ENCODE peak calls at places on chromosome 20, in eight cellular contexts. One of them, this sample, is unnamed.

GRCh38 chr20:62323980-62324906 is 21.4 kb downstream of the ADRM1 start:
- DNase-seq in psoas muscle: peak; percentile 9
- DNase-seq in SK-MEL-5: no peak
- DNase-seq in heart left ventricle: peak; percentile 61
- DNase-seq in IMR-90: no peak
- DNase-seq in HCT116: no peak
- DNase-seq in stimulated activated CD4-positive, alpha-beta T cell treated with anti-CD3 and anti-CD28 coated beads, Interleukin-2, amount 100 ng/mL, for 24 hours: no peak
- DNase-seq in GM23248: no peak
- DNase-seq in this sample: no peak

GRCh38 chr20:57772349-57772964 is 62.6 kb upstream of the PMEPA1 start:
- DNase-seq in stimulated activated CD4-positive, alpha-beta T cell treated with anti-CD3 and anti-CD28 coated beads, Interleukin-2, amount 100 ng/mL, for 24 hours: peak; percentile 19
- DNase-seq in HCT116: no peak
- DNase-seq in GM23248: peak; percentile 83
- DNase-seq in SK-MEL-5: peak; percentile 78
- DNase-seq in IMR-90: peak; percentile 64
- DNase-seq in psoas muscle: no peak
- DNase-seq in heart left ventricle: no peak
- DNase-seq in this sample: no peak

GRCh38 chr20:9617940-9618339 is 103.5 kb downstream of the LAMP5 start:
- DNase-seq in SK-MEL-5: peak; percentile 76
- DNase-seq in stimulated activated CD4-positive, alpha-beta T cell treated with anti-CD3 and anti-CD28 coated beads, Interleukin-2, amount 100 ng/mL, for 24 hours: no peak
- DNase-seq in psoas muscle: no peak
- DNase-seq in IMR-90: peak; percentile 22
- DNase-seq in GM23248: peak; percentile 43
- DNase-seq in HCT116: peak; percentile 61
- DNase-seq in heart left ventricle: no peak
- DNase-seq in this sample: no peak

GRCh38 chr20:54995021-54995420 is 519.6 kb downstream of the DOK5 start:
- DNase-seq in heart left ventricle: no peak
- DNase-seq in stimulated activated CD4-positive, alpha-beta T cell treated with anti-CD3 and anti-CD28 coated beads, Interleukin-2, amount 100 ng/mL, for 24 hours: no peak
- DNase-seq in IMR-90: no peak
- DNase-seq in SK-MEL-5: no peak
- DNase-seq in GM23248: no peak
- DNase-seq in psoas muscle: no peak
- DNase-seq in HCT116: no peak
- DNase-seq in this sample: no peak

GRCh38 chr20:2922957-2923356 is 49.7 kb downstream of the PTPRA start:
- DNase-seq in stimulated activated CD4-positive, alpha-beta T cell treated with anti-CD3 and anti-CD28 coated beads, Interleukin-2, amount 100 ng/mL, for 24 hours: no peak
- DNase-seq in IMR-90: no peak
- DNase-seq in SK-MEL-5: no peak
- DNase-seq in psoas muscle: no peak
- DNase-seq in HCT116: no peak
- DNase-seq in GM23248: no peak
- DNase-seq in heart left ventricle: no peak
- DNase-seq in this sample: no peak

GRCh38 chr20:22620342-22620741 is 36.0 kb upstream of the FOXA2 start:
- DNase-seq in SK-MEL-5: no peak
- DNase-seq in stimulated activated CD4-positive, alpha-beta T cell treated with anti-CD3 and anti-CD28 coated beads, Interleukin-2, amount 100 ng/mL, for 24 hours: no peak
- DNase-seq in GM23248: no peak
- DNase-seq in heart left ventricle: no peak
- DNase-seq in psoas muscle: no peak
- DNase-seq in IMR-90: no peak
- DNase-seq in HCT116: no peak
- DNase-seq in this sample: no peak

GRCh38 chr20:24004470-24004869 is 15.9 kb upstream of the GGTLC1 start:
- DNase-seq in HCT116: no peak
- DNase-seq in SK-MEL-5: no peak
- DNase-seq in heart left ventricle: no peak
- DNase-seq in stimulated activated CD4-positive, alpha-beta T cell treated with anti-CD3 and anti-CD28 coated beads, Interleukin-2, amount 100 ng/mL, for 24 hours: no peak
- DNase-seq in IMR-90: no peak
- DNase-seq in psoas muscle: no peak
- DNase-seq in GM23248: no peak
- DNase-seq in this sample: no peak

GRCh38 chr20:1130849-1131248 is 12.4 kb downstream of the PSMF1 start:
- DNase-seq in GM23248: no peak
- DNase-seq in heart left ventricle: peak; percentile 74
- DNase-seq in SK-MEL-5: no peak
- DNase-seq in IMR-90: no peak
- DNase-seq in stimulated activated CD4-positive, alpha-beta T cell treated with anti-CD3 and anti-CD28 coated beads, Interleukin-2, amount 100 ng/mL, for 24 hours: no peak
- DNase-seq in psoas muscle: peak; percentile 38
- DNase-seq in HCT116: no peak
- DNase-seq in this sample: peak; percentile 43

GRCh38 chr20:53021934-53022333 is 49.8 kb downstream of the TSHZ2 start:
- DNase-seq in SK-MEL-5: no peak
- DNase-seq in HCT116: no peak
- DNase-seq in IMR-90: no peak
- DNase-seq in stimulated activated CD4-positive, alpha-beta T cell treated with anti-CD3 and anti-CD28 coated beads, Interleukin-2, amount 100 ng/mL, for 24 hours: no peak
- DNase-seq in heart left ventricle: no peak
- DNase-seq in psoas muscle: no peak
- DNase-seq in GM23248: peak; percentile 70
- DNase-seq in this sample: no peak

GRCh38 chr20:63754008-63754407 is 14.4 kb downstream of the SLC2A4RG start:
- DNase-seq in stimulated activated CD4-positive, alpha-beta T cell treated with anti-CD3 and anti-CD28 coated beads, Interleukin-2, amount 100 ng/mL, for 24 hours: no peak
- DNase-seq in psoas muscle: no peak
- DNase-seq in GM23248: no peak
- DNase-seq in IMR-90: no peak
- DNase-seq in heart left ventricle: peak; percentile 55
- DNase-seq in HCT116: no peak
- DNase-seq in SK-MEL-5: no peak
- DNase-seq in this sample: no peak

GRCh38 chr20:34211591-34211990 is 29.6 kb upstream of the ASIP start:
- DNase-seq in psoas muscle: no peak
- DNase-seq in heart left ventricle: no peak
- DNase-seq in SK-MEL-5: no peak
- DNase-seq in stimulated activated CD4-positive, alpha-beta T cell treated with anti-CD3 and anti-CD28 coated beads, Interleukin-2, amount 100 ng/mL, for 24 hours: no peak
- DNase-seq in GM23248: no peak
- DNase-seq in HCT116: no peak
- DNase-seq in IMR-90: no peak
- DNase-seq in this sample: no peak

GRCh38 chr20:63409066-63409833 is 48.1 kb upstream of the CHRNA4 start:
- DNase-seq in GM23248: no peak
- DNase-seq in SK-MEL-5: no peak
- DNase-seq in heart left ventricle: no peak
- DNase-seq in stimulated activated CD4-positive, alpha-beta T cell treated with anti-CD3 and anti-CD28 coated beads, Interleukin-2, amount 100 ng/mL, for 24 hours: no peak
- DNase-seq in HCT116: peak; percentile 62
- DNase-seq in IMR-90: no peak
- DNase-seq in psoas muscle: no peak
- DNase-seq in this sample: no peak

GRCh38 chr20:10985536-10985935 is 311.7 kb upstream of the JAG1 start:
- DNase-seq in psoas muscle: no peak
- DNase-seq in HCT116: no peak
- DNase-seq in IMR-90: peak; percentile 76
- DNase-seq in heart left ventricle: no peak
- DNase-seq in GM23248: peak; percentile 69
- DNase-seq in stimulated activated CD4-positive, alpha-beta T cell treated with anti-CD3 and anti-CD28 coated beads, Interleukin-2, amount 100 ng/mL, for 24 hours: no peak
- DNase-seq in SK-MEL-5: peak; percentile 92
- DNase-seq in this sample: no peak

GRCh38 chr20:17646901-17647301 is 35.1 kb downstream of the RRBP1 start:
- DNase-seq in SK-MEL-5: no peak
- DNase-seq in psoas muscle: no peak
- DNase-seq in heart left ventricle: peak; percentile 14
- DNase-seq in HCT116: no peak
- DNase-seq in IMR-90: no peak
- DNase-seq in GM23248: no peak
- DNase-seq in stimulated activated CD4-positive, alpha-beta T cell treated with anti-CD3 and anti-CD28 coated beads, Interleukin-2, amount 100 ng/mL, for 24 hours: no peak
- DNase-seq in this sample: no peak

GRCh38 chr20:25283221-25283951 is 35.5 kb downstream of the PYGB start:
- DNase-seq in heart left ventricle: peak; percentile 56
- DNase-seq in HCT116: no peak
- DNase-seq in stimulated activated CD4-positive, alpha-beta T cell treated with anti-CD3 and anti-CD28 coated beads, Interleukin-2, amount 100 ng/mL, for 24 hours: no peak
- DNase-seq in IMR-90: no peak
- DNase-seq in psoas muscle: no peak
- DNase-seq in GM23248: no peak
- DNase-seq in SK-MEL-5: no peak
- DNase-seq in this sample: no peak

GRCh38 chr20:10716855-10717254 is 43.1 kb upstream of the JAG1 start:
- DNase-seq in psoas muscle: no peak
- DNase-seq in GM23248: no peak
- DNase-seq in HCT116: no peak
- DNase-seq in heart left ventricle: no peak
- DNase-seq in SK-MEL-5: peak; percentile 13
- DNase-seq in IMR-90: peak; percentile 48
- DNase-seq in stimulated activated CD4-positive, alpha-beta T cell treated with anti-CD3 and anti-CD28 coated beads, Interleukin-2, amount 100 ng/mL, for 24 hours: no peak
- DNase-seq in this sample: no peak

GRCh38 chr20:8860011-8860495 is 208.8 kb upstream of the PLCB4 start:
- DNase-seq in heart left ventricle: no peak
- DNase-seq in HCT116: no peak
- DNase-seq in IMR-90: peak; percentile 98
- DNase-seq in psoas muscle: no peak
- DNase-seq in stimulated activated CD4-positive, alpha-beta T cell treated with anti-CD3 and anti-CD28 coated beads, Interleukin-2, amount 100 ng/mL, for 24 hours: no peak
- DNase-seq in SK-MEL-5: peak; percentile 9
- DNase-seq in GM23248: peak; percentile 83
- DNase-seq in this sample: no peak

GRCh38 chr20:58639182-58640146 is 11.6 kb upstream of the STX16 start:
- DNase-seq in SK-MEL-5: no peak
- DNase-seq in stimulated activated CD4-positive, alpha-beta T cell treated with anti-CD3 and anti-CD28 coated beads, Interleukin-2, amount 100 ng/mL, for 24 hours: no peak
- DNase-seq in psoas muscle: no peak
- DNase-seq in heart left ventricle: no peak
- DNase-seq in IMR-90: no peak
- DNase-seq in GM23248: no peak
- DNase-seq in HCT116: no peak
- DNase-seq in this sample: no peak

GRCh38 chr20:3753098-3753497 is 14.5 kb downstream of the ADISSP start:
- DNase-seq in psoas muscle: no peak
- DNase-seq in GM23248: peak; percentile 79
- DNase-seq in stimulated activated CD4-positive, alpha-beta T cell treated with anti-CD3 and anti-CD28 coated beads, Interleukin-2, amount 100 ng/mL, for 24 hours: peak; percentile 61
- DNase-seq in SK-MEL-5: peak; percentile 84
- DNase-seq in HCT116: peak; percentile 38
- DNase-seq in heart left ventricle: no peak
- DNase-seq in IMR-90: peak; percentile 73
- DNase-seq in this sample: peak; percentile 74

GRCh38 chr20:40776702-40777457 is 87.8 kb upstream of the MAFB start:
- DNase-seq in psoas muscle: peak; percentile 23
- DNase-seq in HCT116: no peak
- DNase-seq in IMR-90: no peak
- DNase-seq in heart left ventricle: peak; percentile 68
- DNase-seq in GM23248: no peak
- DNase-seq in SK-MEL-5: no peak
- DNase-seq in stimulated activated CD4-positive, alpha-beta T cell treated with anti-CD3 and anti-CD28 coated beads, Interleukin-2, amount 100 ng/mL, for 24 hours: no peak
- DNase-seq in this sample: no peak

GRCh38 chr20:17825251-17825691 is 125.5 kb downstream of the BANF2 start:
- DNase-seq in heart left ventricle: no peak
- DNase-seq in HCT116: no peak
- DNase-seq in IMR-90: no peak
- DNase-seq in psoas muscle: no peak
- DNase-seq in GM23248: no peak
- DNase-seq in SK-MEL-5: no peak
- DNase-seq in stimulated activated CD4-positive, alpha-beta T cell treated with anti-CD3 and anti-CD28 coated beads, Interleukin-2, amount 100 ng/mL, for 24 hours: no peak
- DNase-seq in this sample: peak; percentile 26

GRCh38 chr20:24027229-24027628 is 38.6 kb upstream of the GGTLC1 start:
- DNase-seq in GM23248: peak; percentile 4
- DNase-seq in stimulated activated CD4-positive, alpha-beta T cell treated with anti-CD3 and anti-CD28 coated beads, Interleukin-2, amount 100 ng/mL, for 24 hours: peak; percentile 63
- DNase-seq in HCT116: no peak
- DNase-seq in heart left ventricle: peak; percentile 76
- DNase-seq in IMR-90: no peak
- DNase-seq in SK-MEL-5: peak; percentile 60
- DNase-seq in psoas muscle: peak; percentile 52
- DNase-seq in this sample: peak; percentile 15

GRCh38 chr20:41567615-41568014 is 50.6 kb downstream of the CHD6 start:
- DNase-seq in psoas muscle: no peak
- DNase-seq in HCT116: no peak
- DNase-seq in IMR-90: no peak
- DNase-seq in stimulated activated CD4-positive, alpha-beta T cell treated with anti-CD3 and anti-CD28 coated beads, Interleukin-2, amount 100 ng/mL, for 24 hours: no peak
- DNase-seq in SK-MEL-5: no peak
- DNase-seq in heart left ventricle: no peak
- DNase-seq in GM23248: no peak
- DNase-seq in this sample: no peak

GRCh38 chr20:31594558-31595379 is 10.3 kb upstream of the ID1 start:
- DNase-seq in heart left ventricle: peak; percentile 72
- DNase-seq in stimulated activated CD4-positive, alpha-beta T cell treated with anti-CD3 and anti-CD28 coated beads, Interleukin-2, amount 100 ng/mL, for 24 hours: no peak
- DNase-seq in GM23248: no peak
- DNase-seq in HCT116: no peak
- DNase-seq in IMR-90: no peak
- DNase-seq in psoas muscle: peak; percentile 30
- DNase-seq in SK-MEL-5: peak; percentile 32
- DNase-seq in this sample: no peak

GRCh38 chr20:61803903-61804804 is 261.5 kb downstream of the TAF4 start:
- DNase-seq in GM23248: peak; percentile 38
- DNase-seq in HCT116: no peak
- DNase-seq in psoas muscle: no peak
- DNase-seq in heart left ventricle: no peak
- DNase-seq in IMR-90: peak; percentile 7
- DNase-seq in SK-MEL-5: no peak
- DNase-seq in stimulated activated CD4-positive, alpha-beta T cell treated with anti-CD3 and anti-CD28 coated beads, Interleukin-2, amount 100 ng/mL, for 24 hours: no peak
- DNase-seq in this sample: no peak

GRCh38 chr20:36709126-36709525 is 36.8 kb downstream of the NDRG3 start:
- DNase-seq in HCT116: no peak
- DNase-seq in heart left ventricle: no peak
- DNase-seq in stimulated activated CD4-positive, alpha-beta T cell treated with anti-CD3 and anti-CD28 coated beads, Interleukin-2, amount 100 ng/mL, for 24 hours: no peak
- DNase-seq in psoas muscle: no peak
- DNase-seq in GM23248: no peak
- DNase-seq in IMR-90: no peak
- DNase-seq in SK-MEL-5: no peak
- DNase-seq in this sample: no peak

GRCh38 chr20:53914091-53914860 is 156.1 kb downstream of the BCAS1 start:
- DNase-seq in HCT116: no peak
- DNase-seq in SK-MEL-5: no peak
- DNase-seq in stimulated activated CD4-positive, alpha-beta T cell treated with anti-CD3 and anti-CD28 coated beads, Interleukin-2, amount 100 ng/mL, for 24 hours: no peak
- DNase-seq in GM23248: peak; percentile 69
- DNase-seq in heart left ventricle: no peak
- DNase-seq in psoas muscle: no peak
- DNase-seq in IMR-90: peak; percentile 64
- DNase-seq in this sample: no peak

GRCh38 chr20:37990571-37991151 is 42.6 kb downstream of the TTI1 start:
- DNase-seq in stimulated activated CD4-positive, alpha-beta T cell treated with anti-CD3 and anti-CD28 coated beads, Interleukin-2, amount 100 ng/mL, for 24 hours: peak; percentile 40
- DNase-seq in GM23248: peak; percentile 94
- DNase-seq in IMR-90: peak; percentile 78
- DNase-seq in HCT116: no peak
- DNase-seq in SK-MEL-5: no peak
- DNase-seq in heart left ventricle: peak; percentile 76
- DNase-seq in psoas muscle: peak; percentile 71
- DNase-seq in this sample: no peak

GRCh38 chr20:53594068-53595017 is 704 bp upstream of the ZNF217 start:
- DNase-seq in heart left ventricle: peak; percentile 100
- DNase-seq in IMR-90: peak; percentile 90
- DNase-seq in SK-MEL-5: peak; percentile 90
- DNase-seq in GM23248: peak; percentile 95
- DNase-seq in stimulated activated CD4-positive, alpha-beta T cell treated with anti-CD3 and anti-CD28 coated beads, Interleukin-2, amount 100 ng/mL, for 24 hours: peak; percentile 99
- DNase-seq in HCT116: peak; percentile 73
- DNase-seq in psoas muscle: peak; percentile 97
- DNase-seq in this sample: peak; percentile 66

GRCh38 chr20:49620364-49621240 is 52.7 kb upstream of the PTGIS start:
- DNase-seq in stimulated activated CD4-positive, alpha-beta T cell treated with anti-CD3 and anti-CD28 coated beads, Interleukin-2, amount 100 ng/mL, for 24 hours: no peak
- DNase-seq in GM23248: no peak
- DNase-seq in psoas muscle: no peak
- DNase-seq in IMR-90: no peak
- DNase-seq in SK-MEL-5: no peak
- DNase-seq in heart left ventricle: no peak
- DNase-seq in HCT116: no peak
- DNase-seq in this sample: no peak

GRCh38 chr20:23141016-23141415 is 54.9 kb upstream of the CD93 start:
- DNase-seq in SK-MEL-5: no peak
- DNase-seq in IMR-90: no peak
- DNase-seq in heart left ventricle: no peak
- DNase-seq in psoas muscle: no peak
- DNase-seq in stimulated activated CD4-positive, alpha-beta T cell treated with anti-CD3 and anti-CD28 coated beads, Interleukin-2, amount 100 ng/mL, for 24 hours: no peak
- DNase-seq in HCT116: no peak
- DNase-seq in GM23248: no peak
- DNase-seq in this sample: no peak

GRCh38 chr20:5621305-5621704 is 128.9 kb upstream of the SHLD1 start:
- DNase-seq in heart left ventricle: no peak
- DNase-seq in stimulated activated CD4-positive, alpha-beta T cell treated with anti-CD3 and anti-CD28 coated beads, Interleukin-2, amount 100 ng/mL, for 24 hours: no peak
- DNase-seq in GM23248: peak; percentile 20
- DNase-seq in psoas muscle: no peak
- DNase-seq in SK-MEL-5: peak; percentile 64
- DNase-seq in IMR-90: no peak
- DNase-seq in HCT116: no peak
- DNase-seq in this sample: no peak

GRCh38 chr20:7375905-7376304 is 564.4 kb downstream of the HAO1 start:
- DNase-seq in SK-MEL-5: peak; percentile 69
- DNase-seq in heart left ventricle: no peak
- DNase-seq in HCT116: peak; percentile 2
- DNase-seq in stimulated activated CD4-positive, alpha-beta T cell treated with anti-CD3 and anti-CD28 coated beads, Interleukin-2, amount 100 ng/mL, for 24 hours: no peak
- DNase-seq in GM23248: peak; percentile 19
- DNase-seq in IMR-90: peak; percentile 17
- DNase-seq in psoas muscle: no peak
- DNase-seq in this sample: no peak

GRCh38 chr20:1811621-1812498 is 83.3 kb upstream of the SIRPA start:
- DNase-seq in GM23248: no peak
- DNase-seq in HCT116: no peak
- DNase-seq in stimulated activated CD4-positive, alpha-beta T cell treated with anti-CD3 and anti-CD28 coated beads, Interleukin-2, amount 100 ng/mL, for 24 hours: no peak
- DNase-seq in psoas muscle: no peak
- DNase-seq in heart left ventricle: no peak
- DNase-seq in IMR-90: peak; percentile 41
- DNase-seq in SK-MEL-5: peak; percentile 84
- DNase-seq in this sample: no peak

This sample was measured in CMK.